ENCODE peak calls at places on chromosomes 16 and 17, in seven cellular contexts. One of them, this sample, is unnamed.

GRCh38 chr17:50133028-50133768 is 3.2 kb upstream of the SAMD14 start:
- DNase-seq in kidney: no peak
- DNase-seq in mucosa of descending colon: no peak
- DNase-seq in left lung: peak; percentile 76
- DNase-seq in AG04450: no peak
- DNase-seq in neural progenitor cell: no peak
- DNase-seq in RWPE1: no peak
- DNase-seq in this sample: no peak

GRCh38 chr17:75877752-75878173 is 618 bp downstream of the TRIM47 start:
- DNase-seq in mucosa of descending colon: peak; percentile 92
- DNase-seq in AG04450: no peak
- DNase-seq in neural progenitor cell: peak; percentile 93
- DNase-seq in RWPE1: peak; percentile 51
- DNase-seq in left lung: peak; percentile 95
- DNase-seq in kidney: peak; percentile 92
- DNase-seq in this sample: peak; percentile 73

GRCh38 chr17:68527314-68527713 is 15.1 kb downstream of the PRKAR1A start:
- DNase-seq in RWPE1: no peak
- DNase-seq in left lung: no peak
- DNase-seq in neural progenitor cell: no peak
- DNase-seq in kidney: no peak
- DNase-seq in mucosa of descending colon: no peak
- DNase-seq in AG04450: no peak
- DNase-seq in this sample: no peak

GRCh38 chr16:89114159-89114981 is 20.7 kb downstream of the ACSF3 start:
- DNase-seq in AG04450: no peak
- DNase-seq in neural progenitor cell: peak; percentile 76
- DNase-seq in mucosa of descending colon: peak; percentile 34
- DNase-seq in RWPE1: peak; percentile 16
- DNase-seq in left lung: peak; percentile 76
- DNase-seq in kidney: peak; percentile 78
- DNase-seq in this sample: no peak

GRCh38 chr16:85879975-85880831 is 18.8 kb upstream of the IRF8 start:
- DNase-seq in RWPE1: no peak
- DNase-seq in neural progenitor cell: no peak
- DNase-seq in left lung: no peak
- DNase-seq in kidney: no peak
- DNase-seq in mucosa of descending colon: no peak
- DNase-seq in AG04450: no peak
- DNase-seq in this sample: no peak

GRCh38 chr16:83744521-83744981 is 63.2 kb upstream of the HSBP1 start:
- DNase-seq in RWPE1: no peak
- DNase-seq in mucosa of descending colon: no peak
- DNase-seq in AG04450: no peak
- DNase-seq in neural progenitor cell: no peak
- DNase-seq in kidney: peak; percentile 86
- DNase-seq in left lung: peak; percentile 79
- DNase-seq in this sample: peak; percentile 23

GRCh38 chr16:21222495-21223337 is 10.8 kb upstream of the ANKS4B start:
- DNase-seq in neural progenitor cell: no peak
- DNase-seq in left lung: no peak
- DNase-seq in RWPE1: no peak
- DNase-seq in AG04450: no peak
- DNase-seq in kidney: no peak
- DNase-seq in mucosa of descending colon: peak; percentile 43
- DNase-seq in this sample: no peak

GRCh38 chr17:48358203-48358602 is 71.8 kb downstream of the SKAP1 start:
- DNase-seq in mucosa of descending colon: no peak
- DNase-seq in left lung: no peak
- DNase-seq in RWPE1: no peak
- DNase-seq in AG04450: no peak
- DNase-seq in kidney: no peak
- DNase-seq in neural progenitor cell: no peak
- DNase-seq in this sample: no peak

GRCh38 chr17:15348030-15348429 is 6.6 kb upstream of the TEKT3 start:
- DNase-seq in left lung: no peak
- DNase-seq in mucosa of descending colon: peak; percentile 81
- DNase-seq in RWPE1: no peak
- DNase-seq in kidney: no peak
- DNase-seq in neural progenitor cell: no peak
- DNase-seq in AG04450: no peak
- DNase-seq in this sample: no peak

GRCh38 chr16:4392382-4393242 is 21.0 kb downstream of the VASN start:
- DNase-seq in left lung: no peak
- DNase-seq in mucosa of descending colon: no peak
- DNase-seq in kidney: peak; percentile 90
- DNase-seq in neural progenitor cell: peak; percentile 68
- DNase-seq in AG04450: peak; percentile 79
- DNase-seq in RWPE1: peak; percentile 79
- DNase-seq in this sample: no peak

GRCh38 chr17:74513987-74514631 is 17.2 kb downstream of the CD300LB start:
- DNase-seq in RWPE1: peak; percentile 36
- DNase-seq in AG04450: no peak
- DNase-seq in neural progenitor cell: peak; percentile 30
- DNase-seq in kidney: no peak
- DNase-seq in left lung: no peak
- DNase-seq in mucosa of descending colon: no peak
- DNase-seq in this sample: peak; percentile 38

GRCh38 chr16:85690469-85691064 is 1.8 kb upstream of the GINS2 start:
- DNase-seq in left lung: no peak
- DNase-seq in neural progenitor cell: no peak
- DNase-seq in AG04450: no peak
- DNase-seq in mucosa of descending colon: no peak
- DNase-seq in kidney: peak; percentile 7
- DNase-seq in RWPE1: no peak
- DNase-seq in this sample: no peak

GRCh38 chr17:80706454-80706853 is 161.8 kb downstream of the RPTOR start:
- DNase-seq in kidney: no peak
- DNase-seq in mucosa of descending colon: no peak
- DNase-seq in AG04450: no peak
- DNase-seq in neural progenitor cell: no peak
- DNase-seq in left lung: no peak
- DNase-seq in RWPE1: no peak
- DNase-seq in this sample: no peak

GRCh38 chr17:48611681-48612455 is 1.1 kb upstream of the HOXB7 start:
- DNase-seq in neural progenitor cell: peak; percentile 51
- DNase-seq in AG04450: no peak
- DNase-seq in kidney: peak; percentile 93
- DNase-seq in left lung: no peak
- DNase-seq in RWPE1: no peak
- DNase-seq in mucosa of descending colon: peak; percentile 77
- DNase-seq in this sample: no peak

GRCh38 chr17:44223574-44224046 is 4.1 kb upstream of the UBTF start:
- DNase-seq in left lung: no peak
- DNase-seq in RWPE1: no peak
- DNase-seq in AG04450: no peak
- DNase-seq in kidney: peak; percentile 26
- DNase-seq in neural progenitor cell: no peak
- DNase-seq in mucosa of descending colon: no peak
- DNase-seq in this sample: no peak

GRCh38 chr16:71499775-71500364 is 10.7 kb upstream of the ZNF19 start:
- DNase-seq in RWPE1: peak; percentile 59
- DNase-seq in neural progenitor cell: peak; percentile 72
- DNase-seq in left lung: no peak
- DNase-seq in AG04450: peak; percentile 33
- DNase-seq in kidney: no peak
- DNase-seq in mucosa of descending colon: no peak
- DNase-seq in this sample: no peak

GRCh38 chr17:61009619-61010018 is 332.0 kb downstream of the BCAS3 start:
- DNase-seq in AG04450: no peak
- DNase-seq in RWPE1: no peak
- DNase-seq in mucosa of descending colon: no peak
- DNase-seq in left lung: no peak
- DNase-seq in neural progenitor cell: no peak
- DNase-seq in kidney: no peak
- DNase-seq in this sample: no peak

GRCh38 chr16:17138801-17139200 is 332.0 kb downstream of the XYLT1 start:
- DNase-seq in mucosa of descending colon: no peak
- DNase-seq in left lung: no peak
- DNase-seq in kidney: no peak
- DNase-seq in RWPE1: no peak
- DNase-seq in neural progenitor cell: peak; percentile 83
- DNase-seq in AG04450: no peak
- DNase-seq in this sample: no peak

GRCh38 chr16:4696172-4696904 is 3.0 kb downstream of the NUDT16L1 start:
- DNase-seq in AG04450: no peak
- DNase-seq in left lung: no peak
- DNase-seq in RWPE1: no peak
- DNase-seq in mucosa of descending colon: no peak
- DNase-seq in kidney: no peak
- DNase-seq in neural progenitor cell: no peak
- DNase-seq in this sample: no peak

GRCh38 chr17:81885869-81886548 is 5.4 kb downstream of the ALYREF start:
- DNase-seq in kidney: peak; percentile 86
- DNase-seq in RWPE1: no peak
- DNase-seq in mucosa of descending colon: no peak
- DNase-seq in neural progenitor cell: no peak
- DNase-seq in left lung: no peak
- DNase-seq in AG04450: no peak
- DNase-seq in this sample: no peak

GRCh38 chr16:11142261-11142630 is 113.8 kb downstream of the SOCS1 start:
- DNase-seq in kidney: no peak
- DNase-seq in AG04450: no peak
- DNase-seq in left lung: no peak
- DNase-seq in mucosa of descending colon: no peak
- DNase-seq in RWPE1: no peak
- DNase-seq in neural progenitor cell: no peak
- DNase-seq in this sample: no peak

DNA sequence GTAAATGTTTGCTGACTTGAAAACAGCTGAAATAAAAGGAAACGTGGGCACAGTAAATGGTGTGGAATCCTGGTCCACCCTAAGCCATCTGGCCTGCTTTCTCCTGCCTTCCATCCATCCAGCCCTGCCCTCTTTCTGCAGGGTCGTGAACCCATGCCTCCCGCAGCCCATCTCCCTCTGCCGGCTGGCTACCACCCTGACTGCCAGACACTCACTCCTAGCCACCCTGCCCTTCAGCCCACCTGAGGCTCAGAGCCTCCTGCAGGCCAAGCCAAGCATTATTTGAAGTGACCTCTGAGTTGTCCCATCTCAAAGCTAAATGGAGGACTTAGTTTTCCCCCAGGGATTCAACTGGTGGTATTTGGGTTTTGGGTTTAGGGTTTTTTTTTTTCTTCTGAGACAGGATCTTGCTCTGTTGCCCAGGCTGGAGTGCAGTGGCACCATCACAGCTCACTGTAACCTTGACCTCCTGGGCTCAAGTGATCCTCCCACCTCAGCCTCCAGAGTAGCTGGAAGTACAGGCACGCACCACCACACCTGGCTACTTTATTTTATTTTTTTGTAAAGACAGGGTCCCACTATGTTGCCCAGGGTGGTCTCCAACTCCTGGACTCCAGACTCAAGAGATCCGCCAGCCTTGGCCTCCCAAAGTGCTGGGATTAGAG is 8.4 kb downstream of the ZDHHC1 start:
- DNase-seq in mucosa of descending colon: no peak
- DNase-seq in AG04450: no peak
- DNase-seq in left lung: no peak
- DNase-seq in neural progenitor cell: no peak
- DNase-seq in kidney: peak; percentile 52
- DNase-seq in RWPE1: no peak
- DNase-seq in this sample: no peak
- TF ChIP-seq CTCF in mucosa of descending colon: no peak
- TF ChIP-seq CTCF in AG04450: peak; percentile 14
- TF ChIP-seq CTCF in left lung: no peak
- TF ChIP-seq CTCF in neural progenitor cell: no peak
- TF ChIP-seq CTCF in kidney: no peak
- TF ChIP-seq CTCF in RWPE1: no peak
- TF ChIP-seq CTCF in this sample: no peak

DNA sequence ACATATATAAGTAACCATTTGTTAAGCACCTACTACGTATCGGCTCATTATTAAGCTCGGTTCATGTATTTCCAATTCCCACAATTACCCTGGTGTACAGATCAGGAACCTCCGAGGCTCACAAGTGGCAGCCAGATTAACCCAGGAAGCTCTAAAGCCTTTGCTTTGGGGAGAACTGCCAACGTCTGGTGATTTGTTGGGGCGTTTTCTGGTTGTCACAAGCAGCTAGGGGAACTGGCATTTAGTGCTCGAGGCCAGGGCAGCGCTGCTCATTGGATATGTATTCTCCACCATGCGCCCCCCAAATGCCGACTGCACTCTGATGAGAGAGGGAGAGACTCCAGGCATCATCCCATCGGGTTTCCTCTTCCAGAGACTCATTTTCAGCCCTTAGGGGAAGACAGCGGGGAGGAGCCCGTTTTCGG is 541 bp downstream of the ZNF18 start:
- DNase-seq in AG04450: no peak
- DNase-seq in left lung: no peak
- DNase-seq in mucosa of descending colon: no peak
- DNase-seq in kidney: peak; percentile 72
- DNase-seq in RWPE1: peak; percentile 31
- DNase-seq in neural progenitor cell: no peak
- DNase-seq in this sample: no peak
- TF ChIP-seq CTCF in AG04450: no peak
- TF ChIP-seq CTCF in left lung: peak; percentile 37
- TF ChIP-seq CTCF in mucosa of descending colon: no peak
- TF ChIP-seq CTCF in kidney: no peak
- TF ChIP-seq CTCF in RWPE1: no peak
- TF ChIP-seq CTCF in neural progenitor cell: no peak
- TF ChIP-seq CTCF in this sample: no peak

GRCh38 chr17:40346768-40347154 is 17.8 kb downstream of the GJD3 start:
- DNase-seq in left lung: no peak
- DNase-seq in kidney: no peak
- DNase-seq in RWPE1: no peak
- DNase-seq in AG04450: no peak
- DNase-seq in mucosa of descending colon: no peak
- DNase-seq in neural progenitor cell: no peak
- DNase-seq in this sample: no peak
- TF ChIP-seq CTCF in left lung: no peak
- TF ChIP-seq CTCF in kidney: no peak
- TF ChIP-seq CTCF in RWPE1: no peak
- TF ChIP-seq CTCF in AG04450: no peak
- TF ChIP-seq CTCF in mucosa of descending colon: no peak
- TF ChIP-seq CTCF in neural progenitor cell: no peak
- TF ChIP-seq CTCF in this sample: no peak

DNA sequence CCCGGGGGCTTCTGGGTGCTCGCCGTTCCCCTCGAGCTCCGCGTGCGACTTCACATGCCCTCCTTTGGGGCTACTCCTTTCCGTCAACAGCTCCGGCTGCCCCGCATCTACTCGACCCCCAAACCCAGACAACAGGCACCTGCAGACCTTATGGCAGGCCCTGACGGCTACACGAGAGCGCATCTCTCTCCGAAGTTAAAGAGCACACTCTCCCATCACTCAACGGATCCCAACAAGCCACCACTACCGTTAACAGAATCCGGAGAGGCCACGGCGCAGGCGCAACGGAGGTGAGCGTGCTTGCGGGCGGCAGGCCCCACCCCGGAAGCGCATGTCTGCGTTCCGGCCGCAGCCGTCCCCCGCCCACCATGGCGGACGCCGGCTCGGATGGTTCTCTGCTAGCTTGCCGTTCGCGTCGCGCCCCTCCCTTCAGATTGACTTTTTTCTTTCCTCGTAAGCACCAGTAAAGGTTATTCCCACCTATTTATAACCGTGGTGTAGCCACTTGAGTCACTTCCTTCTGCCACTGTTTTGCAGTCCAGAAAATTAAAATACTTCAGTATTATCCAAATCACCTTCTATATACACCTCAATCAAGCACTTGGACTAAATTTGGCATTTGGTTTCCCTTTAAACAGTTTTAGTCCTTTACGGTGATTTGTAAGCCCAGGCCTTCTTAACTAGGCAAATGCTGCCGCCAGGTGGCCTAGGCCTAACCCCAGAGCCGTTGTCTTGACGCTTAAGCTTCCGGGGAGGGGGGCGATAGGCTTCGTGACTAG is at the start of gene POLG2:
- DNase-seq in RWPE1: peak; percentile 92
- DNase-seq in kidney: peak; percentile 97
- DNase-seq in neural progenitor cell: peak; percentile 97
- DNase-seq in left lung: peak; percentile 98
- DNase-seq in AG04450: peak; percentile 86
- DNase-seq in mucosa of descending colon: peak; percentile 95
- DNase-seq in this sample: peak; percentile 93
- TF ChIP-seq CTCF in RWPE1: peak; percentile 74
- TF ChIP-seq CTCF in kidney: peak; percentile 24
- TF ChIP-seq CTCF in neural progenitor cell: peak; percentile 70
- TF ChIP-seq CTCF in left lung: peak; percentile 34
- TF ChIP-seq CTCF in AG04450: peak; percentile 65
- TF ChIP-seq CTCF in mucosa of descending colon: no peak
- TF ChIP-seq CTCF in this sample: no peak

This sample was measured in activated B cell treated with CpG ODN at 0.5 μM for 24 hours.